ENCODE peak calls at places on chromosomes 5 and 9, in five cellular contexts. T is neural crest cell; D is AG04450; Z is Kasumi-1; H is stimulated activated CD8-positive, alpha-beta memory T cell treated with anti-CD3 and anti-CD28 coated beads, Interleukin-7, amount 100 ng/mL, for 1 hour. W is an unnamed sample.
A peak's percentile ranks its signal among the peaks of the same experiment; 100 is the strongest.

GRCh38 chr9:130451509-130452388 is 7.0 kb downstream of the ASS1 start:
- DNase-seq in T (no peak), H (no peak), D (peak; percentile 89), Z (peak; percentile 1), W (peak; percentile 74)

GRCh38 chr5:134136221-134136631 is 21.7 kb downstream of the TCF7 start:
- DNase-seq in T (no peak), H (no peak), D (no peak), Z (no peak), W (no peak)

GRCh38 chr9:27771803-27772545 is 198.7 kb upstream of the C9orf72 start:
- DNase-seq in Z (no peak), T (no peak), D (no peak), H (no peak), W (no peak)

GRCh38 chr9:127090341-127090985 is 32.0 kb downstream of the ANGPTL2 start:
- DNase-seq in D (no peak), T (no peak), Z (no peak), H (no peak), W (no peak)

GRCh38 chr9:116152390-116152789 is 1.2 kb upstream of the PAPPA start:
- DNase-seq in Z (peak; percentile 62), T (no peak), H (no peak), D (no peak), W (no peak)

GRCh38 chr5:150006318-150006717 is 5.8 kb downstream of the HMGXB3 start:
- DNase-seq in Z (no peak), D (no peak), H (no peak), T (no peak), W (no peak)

GRCh38 chr5:112551437-112552018 is 132.5 kb upstream of the EPB41L4A start:
- DNase-seq in T (peak; percentile 17), Z (peak; percentile 85), H (no peak), D (peak; percentile 20), W (peak; percentile 14)

GRCh38 chr5:1470762-1471211 is 25.5 kb upstream of the SLC6A3 start:
- DNase-seq in Z (no peak), H (no peak), T (no peak), D (no peak), W (no peak)

GRCh38 chr5:95403996-95404395 is 12.8 kb downstream of the FAM81B start:
- DNase-seq in H (no peak), D (no peak), T (no peak), Z (no peak), W (no peak)

GRCh38 chr5:135308752-135309151 is 90.3 kb downstream of the MACROH2A1 start:
- DNase-seq in Z (no peak), D (peak; percentile 82), H (no peak), T (no peak), W (peak; percentile 64)

W was measured in BJ.